ENCODE peak calls at places on chromosomes 1 and 21, in ten cellular contexts. U, S, O, G, W, N, D, E, C and X are unnamed samples.

GRCh38 chr21:31182231-31183129 is 144.2 kb upstream of the KRTAP19-8 start:
- DNase-seq in W (no peak), G (no peak), O (no peak), E (no peak), D (no peak), U (no peak), S (no peak), C (no peak), N (no peak), X (no peak)

GRCh38 chr1:99004270-99005141 is at the start of gene PLPPR5:
- DNase-seq in W (peak), C (no peak), S (no peak), U (no peak), N (peak), E (peak), O (no peak), G (peak), D (peak), X (peak)

GRCh38 chr1:170885551-170885950 is 49.8 kb upstream of the MROH9 start:
- DNase-seq in W (peak), D (no peak), G (no peak), C (no peak), N (no peak), U (peak), O (no peak), S (peak), E (peak), X (no peak)

GRCh38 chr1:42319871-42320484 is 15.1 kb downstream of the FOXJ3 start:
- DNase-seq in E (no peak), O (no peak), S (no peak), C (no peak), G (peak), W (no peak), D (no peak), N (no peak), U (no peak), X (no peak)

GRCh38 chr1:229539868-229540506 is 18.5 kb downstream of the ABCB10 start:
- DNase-seq in G (no peak), E (no peak), N (no peak), C (no peak), S (no peak), W (no peak), D (no peak), O (no peak), U (no peak), X (no peak)

GRCh38 chr1:162537216-162537615 is 24.3 kb upstream of the UAP1 start:
- DNase-seq in W (no peak), O (no peak), G (no peak), N (no peak), U (no peak), C (no peak), E (no peak), D (no peak), S (no peak), X (no peak)

GRCh38 chr1:221294244-221294643 is 415.0 kb downstream of the HLX start:
- DNase-seq in S (no peak), W (no peak), D (no peak), C (no peak), N (peak), U (no peak), E (no peak), G (no peak), O (no peak), X (no peak)

GRCh38 chr1:231487019-231487418 is 41.5 kb upstream of the TSNAX start:
- DNase-seq in O (no peak), U (no peak), C (no peak), E (peak), N (peak), S (no peak), G (no peak), D (no peak), W (peak), X (no peak)

GRCh38 chr1:184866991-184867788 is 107.1 kb downstream of the NIBAN1 start:
- DNase-seq in U (peak), O (peak), W (peak), S (no peak), D (no peak), C (no peak), E (peak), N (peak), G (no peak), X (no peak)

GRCh38 chr1:110948038-110948810 is 15.5 kb downstream of the LRIF1 start:
- DNase-seq in O (no peak), G (no peak), D (no peak), N (peak), U (no peak), W (no peak), C (no peak), E (peak), S (no peak), X (no peak)

GRCh38 chr1:8370046-8370881 is 52.4 kb downstream of the SLC45A1 start:
- DNase-seq in O (no peak), G (no peak), D (no peak), E (peak), W (no peak), U (no peak), S (no peak), N (no peak), C (no peak), X (no peak)

GRCh38 chr1:201591981-201592380 is 53.1 kb downstream of the NAV1 start:
- DNase-seq in U (no peak), E (no peak), G (no peak), N (no peak), C (no peak), D (no peak), S (no peak), O (no peak), W (no peak), X (no peak)

GRCh38 chr1:230394134-230394533 is 32.0 kb downstream of the PGBD5 start:
- DNase-seq in G (no peak), E (no peak), W (no peak), N (no peak), O (no peak), C (no peak), U (no peak), S (no peak), D (no peak), X (no peak)

GRCh38 chr1:165842363-165843129 is 15.1 kb downstream of the UCK2 start:
- DNase-seq in W (peak), U (no peak), D (peak), C (peak), E (peak), N (peak), G (no peak), S (no peak), O (peak), X (no peak)

GRCh38 chr21:26079376-26079775 is 91.2 kb downstream of the APP start:
- DNase-seq in C (no peak), O (no peak), G (no peak), U (no peak), N (no peak), S (no peak), D (no peak), E (peak), W (no peak), X (no peak)

GRCh38 chr1:91889717-91890459 is 3.9 kb upstream of the TGFBR3 start:
- DNase-seq in N (peak), U (no peak), O (no peak), E (peak), C (no peak), W (peak), D (no peak), S (peak), G (no peak), X (no peak)

GRCh38 chr1:185520188-185520935 is 203.3 kb upstream of the IVNS1ABP start:
- DNase-seq in O (no peak), G (no peak), C (no peak), N (no peak), U (no peak), W (no peak), E (peak), D (no peak), S (no peak), X (no peak)

GRCh38 chr1:26555550-26555981 is 26.0 kb downstream of the RPS6KA1 start:
- DNase-seq in E (no peak), D (no peak), C (peak), G (no peak), U (no peak), W (no peak), N (no peak), O (no peak), S (peak), X (peak)

GRCh38 chr1:25771246-25772114 is 28.5 kb upstream of the SELENON start:
- DNase-seq in U (no peak), G (peak), C (no peak), D (peak), E (peak), O (no peak), N (no peak), W (no peak), S (peak), X (peak)

GRCh38 chr21:17501107-17502006 is 11.5 kb upstream of the CXADR start:
- DNase-seq in S (no peak), N (no peak), O (no peak), C (no peak), D (no peak), G (no peak), U (no peak), W (no peak), E (no peak), X (no peak)

GRCh38 chr1:212981025-212981495 is 30.7 kb downstream of the VASH2 start:
- DNase-seq in E (no peak), N (no peak), O (no peak), W (no peak), D (peak), C (no peak), S (no peak), G (no peak), U (no peak), X (no peak)

GRCh38 chr1:156725683-156726280 is 2.5 kb upstream of the METTL25B start:
- DNase-seq in G (peak), O (peak), N (peak), S (peak), C (peak), U (peak), E (peak), D (peak), W (peak), X (peak)

GRCh38 chr1:176694713-176695112 is 231.7 kb downstream of the PAPPA2 start:
- DNase-seq in C (no peak), S (no peak), D (peak), G (no peak), O (no peak), W (no peak), E (no peak), U (no peak), N (no peak), X (no peak)

GRCh38 chr1:154434346-154435075 is 29.4 kb downstream of the IL6R start:
- DNase-seq in S (peak), D (no peak), W (peak), N (peak), O (no peak), G (peak), E (peak), U (no peak), C (no peak), X (no peak)

DNA sequence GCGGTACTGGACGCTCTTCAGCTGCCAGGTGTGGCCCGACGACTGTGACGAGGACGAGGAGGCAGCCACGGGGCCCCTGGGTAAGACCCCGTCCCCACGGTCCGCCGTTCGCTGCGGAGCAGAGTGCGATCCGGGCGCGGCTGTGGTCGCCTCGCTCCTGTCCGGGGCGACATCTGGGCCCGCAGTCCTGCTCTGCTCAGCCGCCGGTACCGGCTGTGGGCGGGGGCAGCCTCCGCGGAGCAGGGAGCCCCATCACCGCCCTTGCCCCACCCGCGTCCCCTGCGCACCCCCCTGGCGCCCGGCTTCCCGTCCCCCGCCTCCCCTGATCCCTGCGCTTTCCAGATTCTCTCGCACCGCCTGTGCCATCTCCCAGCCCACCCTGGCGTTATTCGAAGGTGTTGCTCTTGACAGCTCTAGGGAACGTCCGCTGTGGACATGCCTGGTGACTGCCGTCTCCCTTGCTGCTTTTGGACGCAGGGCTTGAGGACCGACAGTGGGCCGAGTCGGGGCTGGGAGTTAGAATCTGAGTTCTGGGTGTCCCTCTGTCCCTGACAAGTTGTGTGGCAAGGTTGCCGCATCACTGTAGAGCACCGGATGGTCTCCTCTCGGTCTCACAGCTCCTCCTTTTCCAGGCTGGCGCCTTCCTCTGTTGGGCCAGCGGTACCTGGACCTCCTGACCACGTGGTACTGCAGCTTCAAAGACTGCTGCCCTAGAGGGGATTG is 599 bp downstream of the TOR3A start:
- DNase-seq in S (no peak), G (peak), W (peak), U (no peak), D (peak), C (peak), O (peak), E (no peak), N (no peak), X (peak)
- TF ChIP-seq CTCF in S (no peak), G (no peak), W (no peak), U (no peak), D (no peak), C (no peak), O (no peak), E (no peak), N (no peak), X (no peak)

DNA sequence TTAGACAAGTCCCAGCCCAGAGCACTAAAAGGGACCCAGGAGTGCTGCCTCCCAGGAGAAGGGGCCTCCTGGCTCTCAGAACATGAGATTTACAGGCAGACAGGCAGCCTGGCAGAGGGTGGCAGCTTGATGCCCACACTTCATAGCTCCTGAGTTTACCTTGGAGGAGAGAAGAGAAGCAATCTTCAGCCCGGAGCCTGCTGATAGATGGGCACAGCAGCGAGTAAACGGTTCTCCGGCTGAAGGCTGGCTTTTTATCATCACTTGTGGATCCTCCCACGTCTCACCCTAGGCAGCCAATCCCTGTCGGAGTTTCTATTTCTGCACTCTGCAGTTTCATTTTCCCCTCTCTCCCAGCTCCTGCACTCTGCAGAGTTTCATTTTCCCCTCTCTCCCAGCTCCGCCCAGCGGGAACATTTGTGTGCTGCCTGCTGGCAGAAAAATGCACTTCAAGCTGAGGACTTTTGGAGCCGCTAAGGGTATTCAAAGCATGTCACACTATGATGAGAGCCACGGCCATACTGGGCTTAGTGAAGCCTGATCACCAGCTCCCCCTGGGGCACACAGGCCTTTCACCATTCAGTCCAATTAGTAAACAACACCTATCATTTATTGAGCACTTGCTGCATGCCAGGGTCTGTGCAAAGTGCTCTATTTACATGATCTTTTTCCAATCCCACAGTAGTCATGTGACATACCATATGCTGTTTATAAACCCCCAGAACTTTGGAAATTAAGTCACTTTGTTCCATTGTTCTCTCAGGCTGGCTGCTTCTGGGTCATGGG is at the start of gene IFI6:
- DNase-seq in N (peak), U (peak), W (peak), G (peak), O (peak), D (peak), S (peak), C (peak), E (peak), X (peak)
- TF ChIP-seq CTCF in N (peak), U (peak), W (peak), G (peak), O (peak), D (peak), S (peak), C (peak), E (peak), X (peak)

DNA sequence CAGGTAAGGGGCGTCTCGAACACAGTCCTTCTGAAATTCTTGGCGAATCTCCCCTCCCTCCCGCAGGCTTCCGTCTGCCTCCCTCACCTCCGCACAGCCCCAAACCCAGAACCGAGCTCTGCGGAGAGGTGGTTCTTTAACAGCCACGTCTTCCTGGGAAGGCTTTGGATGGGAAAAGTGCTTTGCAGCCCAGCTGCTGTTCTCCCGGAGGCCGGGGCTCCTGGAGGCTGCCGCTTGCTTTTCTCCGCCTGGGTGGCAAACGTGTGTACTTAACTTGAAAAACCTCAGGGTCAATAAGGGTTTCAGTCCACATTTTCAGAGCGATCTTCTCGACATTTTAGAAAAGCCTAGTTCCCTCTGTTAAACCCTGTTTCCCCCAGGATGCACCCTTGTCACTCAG is 109.3 kb downstream of the PRDM16 start:
- DNase-seq in U (no peak), W (no peak), N (no peak), E (no peak), O (no peak), D (no peak), S (no peak), G (no peak), C (no peak), X (no peak)
- TF ChIP-seq CTCF in U (no peak), W (no peak), N (no peak), E (no peak), O (no peak), D (no peak), S (no peak), G (no peak), C (no peak), X (no peak)

GRCh38 chr21:33372582-33372981 is 30.6 kb upstream of the IFNGR2 start:
- DNase-seq in G (no peak), N (no peak), D (no peak), U (no peak), E (no peak), W (no peak), C (no peak), O (no peak), S (no peak), X (no peak)

GRCh38 chr21:33377221-33377620 is 26.0 kb upstream of the IFNGR2 start:
- DNase-seq in D (no peak), S (no peak), N (no peak), W (no peak), E (no peak), G (no peak), O (peak), U (no peak), C (no peak), X (no peak)

GRCh38 chr21:33374080-33374873 is 28.9 kb upstream of the IFNGR2 start:
- DNase-seq in N (peak), W (peak), D (peak), O (peak), G (peak), U (no peak), E (peak), C (peak), S (peak), X (no peak)

GRCh38 chr21:33373451-33373850 is 29.8 kb upstream of the IFNGR2 start:
- DNase-seq in C (no peak), N (no peak), U (no peak), E (no peak), W (no peak), D (no peak), S (no peak), O (no peak), G (no peak), X (no peak)

DNA sequence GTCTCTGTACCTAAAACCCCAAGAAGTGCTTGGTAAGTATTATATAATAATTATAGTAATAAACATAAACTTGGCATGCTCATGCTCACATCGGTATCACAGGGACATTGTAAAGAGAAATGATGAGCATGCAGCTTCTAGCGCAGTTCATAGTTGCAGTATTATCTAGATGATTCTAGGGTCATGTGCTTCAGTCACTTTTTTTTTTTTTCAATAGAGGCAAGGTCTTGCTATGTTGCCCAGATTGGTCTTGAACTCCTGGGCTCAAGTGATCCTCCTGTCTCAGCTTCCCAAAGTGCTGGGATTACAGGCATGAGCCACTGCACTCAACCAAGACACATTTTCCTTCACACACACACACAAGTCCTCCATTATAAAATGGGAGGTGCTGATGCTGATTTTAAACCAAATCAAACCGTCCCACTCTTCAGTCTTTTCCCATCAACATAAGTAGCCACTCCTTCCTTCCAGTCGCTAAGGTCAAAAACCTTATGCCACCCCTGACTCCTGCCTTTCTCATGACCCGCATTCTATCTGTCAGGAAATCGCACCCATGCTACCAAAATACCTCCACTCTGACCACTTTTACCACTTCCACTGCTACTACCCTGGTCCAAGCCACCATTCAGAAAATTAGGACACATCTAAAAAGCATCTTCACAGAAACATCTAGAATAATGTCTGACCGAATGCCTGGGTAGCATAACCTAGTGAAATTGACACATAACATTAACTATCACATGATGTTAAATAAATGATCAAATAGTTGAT is 28.2 kb upstream of the IFNGR2 start:
- DNase-seq in O (peak), W (no peak), N (no peak), E (no peak), D (no peak), G (no peak), U (no peak), C (no peak), S (no peak), X (no peak)
- TF ChIP-seq CTCF in O (no peak), W (no peak), N (no peak), E (no peak), D (no peak), G (no peak), U (no peak), C (no peak), S (no peak), X (peak)